ENCODE peak calls at places on chromosomes 3 and 15, in five cellular contexts. D is stimulated activated CD8-positive, alpha-beta memory T cell treated with anti-CD3 and anti-CD28 coated beads, Interleukin-12 subunit alpha, Interleukin-12 subunit beta, amount 100 ng/mL, for 4 hours; M is HS-27A; P is fibroblast of pulmonary artery; Y is tibial artery. T is an unnamed sample.

GRCh38 chr3:178352300-178353021 is 183.8 kb upstream of the KCNMB2 start:
- DNase-seq in P (peak), Y (no peak), M (peak), D (no peak), T (no peak)

GRCh38 chr3:182683335-182684257 is 109.7 kb upstream of the ATP11B start:
- DNase-seq in M (peak), D (peak), P (peak), Y (peak), T (peak)

GRCh38 chr3:56590814-56591213 is 33.8 kb downstream of the CCDC66 start:
- DNase-seq in Y (no peak), M (no peak), P (peak), D (no peak), T (no peak)

GRCh38 chr3:129112308-129113052 is 9.1 kb downstream of the RAB43 start:
- DNase-seq in M (no peak), D (no peak), Y (no peak), P (peak), T (no peak)

GRCh38 chr15:67570875-67571642 is 28.6 kb downstream of the MAP2K5 start:
- DNase-seq in D (no peak), P (no peak), M (no peak), Y (no peak), T (no peak)

GRCh38 chr3:178795349-178795748 is 259.1 kb downstream of the KCNMB2 start:
- DNase-seq in D (no peak), P (no peak), Y (no peak), M (no peak), T (no peak)

GRCh38 chr3:143241556-143241955 is 122.0 kb downstream of the CHST2 start:
- DNase-seq in D (no peak), Y (no peak), P (no peak), M (no peak), T (no peak)

GRCh38 chr3:176650478-176650877 is 546.8 kb downstream of the TBL1XR1 start:
- DNase-seq in P (peak), M (peak), Y (no peak), D (no peak), T (no peak)

GRCh38 chr3:75978686-75979085 is 193.3 kb upstream of the ZNF717 start:
- DNase-seq in M (peak), P (peak), Y (no peak), D (no peak), T (no peak)

GRCh38 chr15:83066034-83066760 is 855 bp downstream of the BTBD1 start:
- DNase-seq in Y (no peak), D (no peak), M (peak), P (no peak), T (no peak)